ENCODE peak calls at places on chromosomes 6 and 20, in five cellular contexts. One of them, this sample, is unnamed.

GRCh38 chr6:15722731-15723130 is 59.9 kb upstream of the DTNBP1 start:
- DNase-seq in trophoblast cell: no peak
- DNase-seq in H9: no peak
- DNase-seq in H1: no peak
- DNase-seq in neuronal stem cell: no peak
- DNase-seq in this sample: no peak

GRCh38 chr6:113464536-113464935 is 392.6 kb upstream of the MARCKS start:
- DNase-seq in H9: no peak
- DNase-seq in trophoblast cell: no peak
- DNase-seq in H1: no peak
- DNase-seq in neuronal stem cell: no peak
- DNase-seq in this sample: no peak

GRCh38 chr20:33684533-33685327 is 1.5 kb downstream of the E2F1 start:
- DNase-seq in H1: no peak
- DNase-seq in neuronal stem cell: no peak
- DNase-seq in H9: peak; percentile 72
- DNase-seq in trophoblast cell: no peak
- DNase-seq in this sample: no peak

GRCh38 chr6:13413466-13413862 is 73.9 kb downstream of the GFOD1 start:
- DNase-seq in H9: no peak
- DNase-seq in trophoblast cell: no peak
- DNase-seq in neuronal stem cell: no peak
- DNase-seq in H1: no peak
- DNase-seq in this sample: no peak

GRCh38 chr6:24154121-24154520 is 28.1 kb downstream of the NRSN1 start:
- DNase-seq in neuronal stem cell: no peak
- DNase-seq in trophoblast cell: peak; percentile 7
- DNase-seq in H1: no peak
- DNase-seq in H9: no peak
- DNase-seq in this sample: no peak

GRCh38 chr20:14449323-14449722 is 111.9 kb upstream of the FLRT3 start:
- DNase-seq in neuronal stem cell: no peak
- DNase-seq in H1: no peak
- DNase-seq in trophoblast cell: no peak
- DNase-seq in H9: no peak
- DNase-seq in this sample: no peak

GRCh38 chr20:47124235-47124717 is 229.6 kb downstream of the EYA2 start:
- DNase-seq in H1: no peak
- DNase-seq in trophoblast cell: no peak
- DNase-seq in neuronal stem cell: no peak
- DNase-seq in H9: no peak
- DNase-seq in this sample: no peak

GRCh38 chr6:132131351-132131750 is 180.2 kb upstream of the CCN2 start:
- DNase-seq in neuronal stem cell: no peak
- DNase-seq in trophoblast cell: no peak
- DNase-seq in H9: no peak
- DNase-seq in H1: no peak
- DNase-seq in this sample: no peak

GRCh38 chr6:53857318-53858094 is 62.7 kb downstream of the LRRC1 start:
- DNase-seq in neuronal stem cell: no peak
- DNase-seq in H9: no peak
- DNase-seq in H1: no peak
- DNase-seq in trophoblast cell: no peak
- DNase-seq in this sample: no peak

GRCh38 chr6:112176175-112176574 is 78.2 kb downstream of the LAMA4 start:
- DNase-seq in neuronal stem cell: no peak
- DNase-seq in H9: no peak
- DNase-seq in H1: no peak
- DNase-seq in trophoblast cell: no peak
- DNase-seq in this sample: no peak

GRCh38 chr6:109853426-109853825 is 124.7 kb upstream of the GPR6 start:
- DNase-seq in neuronal stem cell: no peak
- DNase-seq in H1: no peak
- DNase-seq in trophoblast cell: no peak
- DNase-seq in H9: no peak
- DNase-seq in this sample: no peak

GRCh38 chr6:12538881-12539357 is 177.6 kb upstream of the PHACTR1 start:
- DNase-seq in H9: no peak
- DNase-seq in H1: no peak
- DNase-seq in trophoblast cell: peak; percentile 38
- DNase-seq in neuronal stem cell: no peak
- DNase-seq in this sample: peak; percentile 35

GRCh38 chr6:31582230-31582601 is at the start of gene LTB:
- DNase-seq in H9: no peak
- DNase-seq in H1: no peak
- DNase-seq in trophoblast cell: no peak
- DNase-seq in neuronal stem cell: no peak
- DNase-seq in this sample: no peak

GRCh38 chr20:1103751-1104150 is 14.7 kb upstream of the PSMF1 start:
- DNase-seq in neuronal stem cell: no peak
- DNase-seq in H9: no peak
- DNase-seq in H1: no peak
- DNase-seq in trophoblast cell: no peak
- DNase-seq in this sample: no peak

GRCh38 chr20:50085481-50086365 is 27.2 kb downstream of the UBE2V1 start:
- DNase-seq in trophoblast cell: no peak
- DNase-seq in H1: no peak
- DNase-seq in H9: peak; percentile 63
- DNase-seq in neuronal stem cell: peak; percentile 57
- DNase-seq in this sample: peak; percentile 79

GRCh38 chr20:16761305-16761829 is 13.2 kb downstream of the OTOR start:
- DNase-seq in H9: peak; percentile 70
- DNase-seq in trophoblast cell: peak; percentile 53
- DNase-seq in H1: peak; percentile 41
- DNase-seq in neuronal stem cell: peak; percentile 59
- DNase-seq in this sample: peak; percentile 73

GRCh38 chr6:48630511-48630910 is 519.5 kb upstream of the PTCHD4 start:
- DNase-seq in H9: no peak
- DNase-seq in trophoblast cell: no peak
- DNase-seq in neuronal stem cell: no peak
- DNase-seq in H1: no peak
- DNase-seq in this sample: no peak

GRCh38 chr20:62156592-62157386 is 13.2 kb downstream of the SS18L1 start:
- DNase-seq in H1: no peak
- DNase-seq in neuronal stem cell: no peak
- DNase-seq in H9: peak; percentile 85
- DNase-seq in trophoblast cell: no peak
- DNase-seq in this sample: peak; percentile 69

GRCh38 chr6:170186006-170186908 is 104.6 kb downstream of the DLL1 start:
- DNase-seq in trophoblast cell: no peak
- DNase-seq in H9: no peak
- DNase-seq in H1: no peak
- DNase-seq in neuronal stem cell: no peak
- DNase-seq in this sample: no peak

GRCh38 chr6:76073281-76073680 is 819 bp upstream of the IMPG1 start:
- DNase-seq in neuronal stem cell: no peak
- DNase-seq in trophoblast cell: no peak
- DNase-seq in H9: no peak
- DNase-seq in H1: no peak
- DNase-seq in this sample: no peak

GRCh38 chr6:7157752-7158616 is 50.2 kb downstream of the RREB1 start:
- DNase-seq in H9: no peak
- DNase-seq in H1: no peak
- DNase-seq in trophoblast cell: peak; percentile 60
- DNase-seq in neuronal stem cell: no peak
- DNase-seq in this sample: no peak

GRCh38 chr6:52503344-52503747 is 73.5 kb downstream of the TRAM2 start:
- DNase-seq in H9: peak; percentile 76
- DNase-seq in trophoblast cell: no peak
- DNase-seq in H1: no peak
- DNase-seq in neuronal stem cell: no peak
- DNase-seq in this sample: peak; percentile 65

GRCh38 chr6:49054311-49054710 is 408.7 kb downstream of the MMUT start:
- DNase-seq in H1: no peak
- DNase-seq in trophoblast cell: no peak
- DNase-seq in neuronal stem cell: no peak
- DNase-seq in H9: no peak
- DNase-seq in this sample: no peak

DNA sequence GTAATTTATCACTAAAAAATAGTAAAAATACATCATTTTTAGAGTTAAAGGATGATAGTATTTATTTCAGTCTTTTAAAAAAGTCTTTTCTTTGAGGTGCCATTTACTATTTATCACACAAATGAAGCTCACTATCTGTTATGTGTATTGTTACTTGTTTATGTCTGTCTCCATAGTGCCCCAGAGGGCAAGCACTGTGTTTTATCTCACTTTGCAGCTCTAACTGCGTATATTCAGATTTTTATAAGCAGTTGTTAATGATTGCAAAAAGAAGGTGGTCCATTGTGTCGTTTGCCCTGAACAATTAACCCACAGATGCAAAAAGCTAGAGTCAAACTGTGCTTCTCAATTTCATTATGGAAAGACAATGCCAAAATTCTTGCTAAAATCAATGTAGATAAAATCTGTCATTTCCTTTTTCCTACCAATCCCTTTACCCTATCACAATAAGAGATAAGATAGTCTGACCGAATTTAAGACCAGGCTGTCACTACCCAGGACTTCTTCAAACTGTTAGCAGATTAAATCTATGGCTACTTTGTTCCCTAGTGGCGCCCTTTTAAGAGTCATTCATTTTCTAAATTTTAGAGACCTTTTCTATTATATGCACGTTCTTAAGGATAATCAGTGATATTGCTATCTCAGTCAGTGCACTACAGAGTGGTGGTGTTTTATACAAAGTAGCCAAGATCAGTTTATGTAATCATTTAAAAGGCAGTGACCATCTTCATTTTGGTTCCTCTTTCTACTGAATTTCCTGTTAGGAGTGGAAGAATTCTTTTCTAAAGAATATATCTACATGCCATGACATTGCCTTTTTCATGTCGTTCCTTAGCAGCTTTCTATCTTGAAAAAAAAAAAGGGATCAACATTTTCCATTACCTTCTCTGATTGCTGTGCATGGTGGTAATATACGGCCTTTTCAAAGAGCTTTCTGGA is 133.1 kb upstream of the PRDM1 start:
- DNase-seq in neuronal stem cell: no peak
- DNase-seq in trophoblast cell: no peak
- DNase-seq in H1: no peak
- DNase-seq in H9: no peak
- DNase-seq in this sample: no peak
- H2BK12ac ChIP-seq in neuronal stem cell: no peak overlapping the region
- H2BK12ac ChIP-seq in trophoblast cell: no peak overlapping the region
- H2BK12ac ChIP-seq in H1: no peak overlapping the region
- H2BK12ac ChIP-seq in H9: no peak overlapping the region
- H2BK12ac ChIP-seq in this sample: no peak overlapping the region

DNA sequence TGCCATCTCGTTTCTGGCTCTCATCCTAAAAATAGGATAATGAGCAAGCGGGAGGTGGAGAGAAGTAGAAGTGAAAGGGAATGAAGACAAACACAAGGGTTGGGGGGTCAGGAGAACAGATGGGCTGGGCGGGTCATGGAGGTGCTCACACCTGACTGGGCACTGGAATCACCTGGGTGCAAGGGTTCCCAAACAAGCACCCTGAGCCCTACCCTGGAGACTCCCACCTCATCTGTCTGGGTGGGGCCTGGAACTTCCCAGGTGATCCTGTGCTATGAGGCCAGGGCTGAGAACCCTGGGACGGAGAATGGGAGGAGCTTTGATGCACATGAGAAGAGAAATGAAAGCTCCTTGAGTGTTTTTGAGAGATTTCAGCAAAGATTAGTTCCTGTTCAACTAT is 223.6 kb downstream of the ANKRD60 start:
- DNase-seq in neuronal stem cell: no peak
- DNase-seq in H1: no peak
- DNase-seq in trophoblast cell: no peak
- DNase-seq in H9: no peak
- DNase-seq in this sample: no peak
- H2BK12ac ChIP-seq in neuronal stem cell: no peak overlapping the region
- H2BK12ac ChIP-seq in H1: no peak overlapping the region
- H2BK12ac ChIP-seq in trophoblast cell: no peak overlapping the region
- H2BK12ac ChIP-seq in H9: no peak overlapping the region
- H2BK12ac ChIP-seq in this sample: no peak overlapping the region

GRCh38 chr6:136737343-136738177 is 54.7 kb downstream of the MAP3K5 start:
- DNase-seq in neuronal stem cell: no peak
- DNase-seq in H1: no peak
- DNase-seq in H9: no peak
- DNase-seq in trophoblast cell: no peak
- DNase-seq in this sample: peak; percentile 87

GRCh38 chr6:136739501-136739900 is 52.8 kb downstream of the MAP3K5 start:
- DNase-seq in trophoblast cell: no peak
- DNase-seq in H9: no peak
- DNase-seq in H1: no peak
- DNase-seq in neuronal stem cell: no peak
- DNase-seq in this sample: no peak

GRCh38 chr6:136739071-136739470 is 53.2 kb downstream of the MAP3K5 start:
- DNase-seq in neuronal stem cell: no peak
- DNase-seq in trophoblast cell: no peak
- DNase-seq in H9: no peak
- DNase-seq in H1: no peak
- DNase-seq in this sample: no peak

GRCh38 chr6:136740050-136740974 is 52.0 kb downstream of the MAP3K5 start:
- DNase-seq in H1: no peak
- DNase-seq in trophoblast cell: no peak
- DNase-seq in neuronal stem cell: no peak
- DNase-seq in H9: no peak
- DNase-seq in this sample: no peak

GRCh38 chr6:136738178-136739057 is 53.9 kb downstream of the MAP3K5 start:
- DNase-seq in trophoblast cell: no peak
- DNase-seq in H1: no peak
- DNase-seq in neuronal stem cell: no peak
- DNase-seq in H9: no peak
- DNase-seq in this sample: peak; percentile 45
- H2BK12ac ChIP-seq in trophoblast cell: no peak overlapping the region
- H2BK12ac ChIP-seq in H1: no peak overlapping the region
- H2BK12ac ChIP-seq in neuronal stem cell: no peak overlapping the region
- H2BK12ac ChIP-seq in H9: no peak overlapping the region
- H2BK12ac ChIP-seq in this sample: peak overlapping the region; percentile 56

GRCh38 chr6:56374841-56375369 is 127.5 kb upstream of the COL21A1 start:
- DNase-seq in H1: no peak
- DNase-seq in neuronal stem cell: no peak
- DNase-seq in H9: no peak
- DNase-seq in trophoblast cell: peak; percentile 68
- DNase-seq in this sample: peak; percentile 76

GRCh38 chr6:56372621-56373020 is 125.2 kb upstream of the COL21A1 start:
- DNase-seq in H9: no peak
- DNase-seq in trophoblast cell: no peak
- DNase-seq in neuronal stem cell: no peak
- DNase-seq in H1: no peak
- DNase-seq in this sample: peak; percentile 37

GRCh38 chr6:56377295-56377694 is 129.9 kb upstream of the COL21A1 start:
- DNase-seq in H9: no peak
- DNase-seq in trophoblast cell: no peak
- DNase-seq in neuronal stem cell: no peak
- DNase-seq in H1: no peak
- DNase-seq in this sample: no peak

GRCh38 chr6:56378507-56378906 is 131.1 kb upstream of the COL21A1 start:
- DNase-seq in trophoblast cell: peak; percentile 92
- DNase-seq in neuronal stem cell: no peak
- DNase-seq in H9: no peak
- DNase-seq in H1: no peak
- DNase-seq in this sample: no peak

DNA sequence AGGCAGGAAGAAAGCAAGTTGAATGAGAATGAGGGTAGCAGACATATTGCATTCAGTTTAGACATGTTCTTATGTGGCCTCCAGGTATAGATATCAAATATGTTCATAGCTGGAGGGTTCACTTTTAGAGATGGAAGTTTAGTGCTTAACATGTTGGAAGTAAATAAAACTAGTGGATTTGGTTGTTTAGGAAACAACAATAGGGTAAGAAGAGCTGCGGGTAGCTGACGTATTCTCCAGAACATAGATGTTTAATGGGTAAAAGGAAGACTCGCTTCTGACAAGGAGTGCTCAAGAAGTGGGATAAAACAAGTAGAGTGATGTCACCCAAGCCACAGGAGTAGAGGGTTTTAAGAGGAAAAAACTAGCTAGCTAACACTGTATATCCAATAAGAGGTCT is 128.4 kb upstream of the COL21A1 start:
- DNase-seq in H1: no peak
- DNase-seq in trophoblast cell: peak; percentile 68
- DNase-seq in H9: no peak
- DNase-seq in neuronal stem cell: no peak
- DNase-seq in this sample: no peak
- H2BK12ac ChIP-seq in H1: no peak overlapping the region
- H2BK12ac ChIP-seq in trophoblast cell: no peak overlapping the region
- H2BK12ac ChIP-seq in H9: no peak overlapping the region
- H2BK12ac ChIP-seq in neuronal stem cell: no peak overlapping the region
- H2BK12ac ChIP-seq in this sample: no peak overlapping the region

This sample was measured in mesenchymal stem cell.